ENCODE peak calls at places on chromosome 17, in nine cellular contexts. Q is NCI-H526, Y is adrenal gland, M is AG04450, B is EH, G is AG04449, Z is hypothalamus, U is BJ, J is NCI-H1092. X is an unnamed sample.

GRCh38 chr17:64706224-64707076 is 44.3 kb upstream of the SMURF2 start:
- DNase-seq in Q (no peak), Y (no peak), M (no peak), B (peak; percentile 70), G (no peak), Z (no peak), U (no peak), J (no peak), X (peak; percentile 86)

GRCh38 chr17:71441098-71441497 is 679.7 kb upstream of the SOX9 start:
- DNase-seq in Q (no peak), Y (no peak), M (peak; percentile 57), B (peak; percentile 93), G (peak; percentile 79), Z (no peak), U (peak; percentile 80), J (no peak), X (peak; percentile 93)

GRCh38 chr17:59490259-59490658 is 75.2 kb upstream of the DHX40 start:
- DNase-seq in Q (no peak), Y (no peak), M (no peak), B (peak; percentile 25), G (no peak), Z (no peak), U (no peak), J (no peak), X (peak; percentile 34)

GRCh38 chr17:7328840-7329359 is at the start of gene NEURL4:
- DNase-seq in Q (no peak), Y (no peak), M (no peak), B (no peak), G (no peak), Z (no peak), U (no peak), J (no peak), X (peak; percentile 59)

GRCh38 chr17:82753516-82753915 is 1.7 kb downstream of the TBCD start:
- DNase-seq in Q (no peak), Y (no peak), M (no peak), B (no peak), G (no peak), Z (no peak), U (no peak), J (no peak), X (no peak)

GRCh38 chr17:43359469-43360105 is 39.2 kb upstream of the ARL4D start:
- DNase-seq in Q (no peak), Y (peak; percentile 68), M (no peak), B (no peak), G (no peak), Z (no peak), U (no peak), J (no peak), X (no peak)

GRCh38 chr17:30450125-30451027 is 26.8 kb upstream of the GOSR1 start:
- DNase-seq in Q (no peak), Y (no peak), M (no peak), B (peak; percentile 64), G (no peak), Z (no peak), U (no peak), J (no peak), X (peak; percentile 62)

GRCh38 chr17:62868008-62868407 is 59.9 kb upstream of the MARCHF10 start:
- DNase-seq in Q (no peak), Y (no peak), M (no peak), B (no peak), G (no peak), Z (no peak), U (no peak), J (no peak), X (no peak)

GRCh38 chr17:81002409-81003361 is 11.0 kb downstream of the CHMP6 start:
- DNase-seq in Q (no peak), Y (peak; percentile 85), M (no peak), B (peak; percentile 69), G (no peak), Z (no peak), U (no peak), J (peak; percentile 51), X (peak; percentile 40)

GRCh38 chr17:79183221-79184158 is 108.9 kb downstream of the ENGASE start:
- DNase-seq in Q (no peak), Y (no peak), M (no peak), B (no peak), G (no peak), Z (no peak), U (no peak), J (peak; percentile 37), X (peak; percentile 4)

GRCh38 chr17:6558932-6559752 is 2.8 kb upstream of the PITPNM3 start:
- DNase-seq in Q (no peak), Y (no peak), M (no peak), B (no peak), G (no peak), Z (no peak), U (no peak), J (no peak), X (no peak)

GRCh38 chr17:78197147-78197830 is 10.1 kb downstream of the AFMID start:
- DNase-seq in Q (no peak), Y (no peak), M (no peak), B (no peak), G (no peak), Z (no peak), U (no peak), J (no peak), X (no peak)

GRCh38 chr17:37743612-37743874 is 1.3 kb downstream of the HNF1B start:
- DNase-seq in Q (no peak), Y (no peak), M (no peak), B (no peak), G (no peak), Z (no peak), U (no peak), J (no peak), X (no peak)

GRCh38 chr17:42920922-42921321 is 20.3 kb downstream of the G6PC1 start:
- DNase-seq in Q (no peak), Y (no peak), M (no peak), B (no peak), G (no peak), Z (no peak), U (no peak), J (peak; percentile 34), X (no peak)

GRCh38 chr17:8611671-8612298 is 18.7 kb downstream of the MYH10 start:
- DNase-seq in Q (no peak), Y (no peak), M (no peak), B (peak; percentile 86), G (no peak), Z (no peak), U (peak; percentile 51), J (no peak), X (peak; percentile 55)

GRCh38 chr17:44757045-44757917 is 1.5 kb upstream of the ADAM11 start:
- DNase-seq in Q (no peak), Y (no peak), M (no peak), B (no peak), G (no peak), Z (no peak), U (no peak), J (no peak), X (no peak)

GRCh38 chr17:80662557-80662956 is 117.9 kb downstream of the RPTOR start:
- DNase-seq in Q (no peak), Y (no peak), M (no peak), B (no peak), G (no peak), Z (no peak), U (no peak), J (no peak), X (no peak)

GRCh38 chr17:40032322-40033320 is 17.4 kb downstream of the CSF3 start:
- DNase-seq in Q (no peak), Y (no peak), M (no peak), B (no peak), G (no peak), Z (no peak), U (no peak), J (no peak), X (no peak)

GRCh38 chr17:29828676-29829291 is 101.2 kb downstream of the SSH2 start:
- DNase-seq in Q (no peak), Y (no peak), M (no peak), B (no peak), G (no peak), Z (no peak), U (no peak), J (no peak), X (no peak)

GRCh38 chr17:8488931-8489330 is 53.2 kb downstream of the NDEL1 start:
- DNase-seq in Q (no peak), Y (peak; percentile 80), M (peak; percentile 90), B (peak; percentile 96), G (peak; percentile 82), Z (no peak), U (peak; percentile 95), J (no peak), X (peak; percentile 93)

GRCh38 chr17:82881900-82882714 is 42.3 kb upstream of the ZNF750 start:
- DNase-seq in Q (no peak), Y (no peak), M (no peak), B (no peak), G (no peak), Z (no peak), U (no peak), J (no peak), X (no peak)

GRCh38 chr17:2975469-2975958 is 87.9 kb downstream of the OR1D5 start:
- DNase-seq in Q (no peak), Y (peak; percentile 57), M (no peak), B (peak; percentile 54), G (no peak), Z (no peak), U (no peak), J (no peak), X (no peak)

X was measured in mesenchymal stem cell.